ENCODE peak calls at places on chromosomes 16 and 17, in seven cellular contexts. M is DND-41, N is GM10248, E is heart right ventricle, U is brain microvascular endothelial cell, S is right lobe of liver, P is IMR-90. F is an unnamed sample.
A peak's percentile ranks its signal among the peaks of the same experiment; 100 is the strongest.

GRCh38 chr17:73228748-73229236 is 32.9 kb downstream of the CPSF4L start:
- DNase-seq in P (peak; percentile 90), S (peak; percentile 64), N (peak; percentile 47), U (peak; percentile 84), E (peak; percentile 58), M (no peak), F (peak; percentile 63)

GRCh38 chr17:82865274-82865673 is 25.5 kb upstream of the ZNF750 start:
- DNase-seq in P (no peak), S (no peak), E (no peak), M (peak; percentile 65), U (no peak), N (no peak), F (no peak)

GRCh38 chr17:40536731-40537171 is 28.5 kb downstream of the CCR7 start:
- DNase-seq in N (no peak), U (no peak), P (peak; percentile 75), E (no peak), M (no peak), S (no peak), F (peak; percentile 17)

GRCh38 chr17:38428643-38429371 is 543 bp downstream of the ARHGAP23 start:
- DNase-seq in S (peak; percentile 56), N (no peak), E (peak; percentile 76), U (no peak), M (peak; percentile 85), P (peak; percentile 46), F (peak; percentile 39)

GRCh38 chr16:83200005-83200779 is 573.4 kb downstream of the CDH13 start:
- DNase-seq in N (no peak), M (no peak), P (peak; percentile 22), S (no peak), E (peak; percentile 5), U (no peak), F (no peak)

GRCh38 chr17:50518265-50519023 is 10.2 kb downstream of the MYCBPAP start:
- DNase-seq in M (no peak), P (no peak), N (no peak), E (no peak), S (no peak), U (no peak), F (no peak)

GRCh38 chr17:9386401-9386800 is 189.2 kb downstream of the STX8 start:
- DNase-seq in M (no peak), N (no peak), E (no peak), U (peak; percentile 41), P (no peak), S (no peak), F (no peak)

GRCh38 chr16:80317132-80318098 is 223.4 kb upstream of the DYNLRB2 start:
- DNase-seq in S (no peak), U (no peak), N (no peak), E (no peak), P (peak; percentile 20), M (no peak), F (no peak)

GRCh38 chr16:55120408-55120807 is 189.7 kb downstream of the IRX5 start:
- DNase-seq in E (peak; percentile 8), M (peak; percentile 18), S (no peak), N (no peak), U (no peak), P (no peak), F (no peak)

GRCh38 chr17:43695968-43696865 is 34.5 kb upstream of the MEOX1 start:
- DNase-seq in N (no peak), E (peak; percentile 38), M (no peak), U (no peak), S (no peak), P (peak; percentile 20), F (no peak)

GRCh38 chr16:5006348-5007193 is 27.2 kb downstream of the NAGPA start:
- DNase-seq in N (no peak), U (no peak), S (no peak), E (no peak), M (no peak), P (no peak), F (no peak)

GRCh38 chr16:53091508-53092211 is 36.9 kb downstream of the CHD9 start:
- DNase-seq in E (peak; percentile 71), S (no peak), M (no peak), N (peak; percentile 62), P (peak; percentile 92), U (peak; percentile 57), F (peak; percentile 32)

GRCh38 chr16:31360296-31360695 is 5.3 kb downstream of the ITGAX start:
- DNase-seq in S (no peak), P (no peak), E (no peak), M (no peak), U (no peak), N (no peak), F (no peak)

GRCh38 chr17:6786618-6787017 is 10.6 kb downstream of the FBXO39 start:
- DNase-seq in P (peak; percentile 63), M (no peak), S (no peak), N (no peak), E (no peak), U (peak; percentile 27), F (no peak)

GRCh38 chr16:7422489-7422888 is 89.8 kb downstream of the RBFOX1 start:
- DNase-seq in N (no peak), P (no peak), U (no peak), M (no peak), S (no peak), E (no peak), F (no peak)

GRCh38 chr17:48479014-48479402 is 49.0 kb upstream of the SKAP1 start:
- DNase-seq in S (no peak), P (no peak), M (no peak), N (no peak), U (no peak), E (no peak), F (no peak)

GRCh38 chr17:48483471-48484131 is 47.2 kb downstream of the HOXB1 start:
- DNase-seq in P (peak; percentile 100), U (peak; percentile 92), M (peak; percentile 49), N (peak; percentile 35), E (no peak), S (no peak), F (peak; percentile 49)

GRCh38 chr17:48483004-48483403 is 47.8 kb downstream of the HOXB1 start:
- DNase-seq in N (no peak), U (no peak), E (no peak), M (no peak), P (no peak), S (no peak), F (no peak)

GRCh38 chr17:48477235-48477634 is 47.2 kb upstream of the SKAP1 start:
- DNase-seq in P (no peak), E (no peak), N (no peak), U (no peak), S (no peak), M (no peak), F (no peak)

DNA sequence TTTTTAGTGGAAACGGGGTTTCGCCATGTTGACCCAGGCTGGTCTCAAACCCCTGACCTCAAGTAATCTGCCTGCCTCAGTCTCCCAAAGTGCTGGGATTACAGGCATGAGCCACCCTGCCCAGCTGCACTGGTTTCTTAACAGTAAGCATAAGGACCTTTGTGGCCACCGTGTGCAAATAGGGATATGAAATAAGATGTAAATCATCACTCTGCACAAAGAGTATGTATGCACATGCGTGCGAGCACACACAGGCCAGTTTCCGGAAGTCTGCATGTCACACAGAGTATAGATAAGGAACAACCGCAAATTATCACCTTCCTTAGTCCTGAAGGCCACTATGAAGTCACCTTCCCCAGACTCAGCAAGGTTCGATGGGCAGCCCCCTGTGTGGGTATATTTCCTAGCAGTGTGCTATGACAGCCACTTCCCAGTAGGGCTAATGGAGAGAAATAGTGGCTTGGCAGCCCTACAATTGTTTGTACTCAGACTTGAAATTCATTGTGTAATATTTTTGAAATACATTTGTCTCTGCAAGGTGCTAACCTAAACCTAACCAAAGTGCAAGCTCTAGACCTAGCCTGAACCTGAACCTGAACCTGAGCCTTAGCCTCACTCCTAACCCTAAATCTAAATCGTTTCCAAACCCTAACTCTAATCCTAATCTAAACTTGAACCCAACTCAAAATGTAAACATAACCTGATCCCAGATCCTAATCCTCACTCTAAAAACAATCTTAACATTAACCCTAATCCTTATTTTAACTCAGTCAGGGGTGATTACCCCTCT is 48.4 kb upstream of the SKAP1 start:
- DNase-seq in E (no peak), P (no peak), U (no peak), S (no peak), M (no peak), N (peak; percentile 78), F (peak; percentile 62)
- TF ChIP-seq CTCF in E (no peak), P (no peak), U (no peak), S (no peak), M (no peak), N (no peak), F (peak; percentile 17)

GRCh38 chr17:57833597-57833939 is 16.3 kb downstream of the MRPS23 start:
- DNase-seq in S (no peak), U (no peak), E (no peak), N (no peak), P (no peak), M (no peak), F (no peak)
- TF ChIP-seq CTCF in S (no peak), U (no peak), E (no peak), N (no peak), P (no peak), M (no peak), F (peak; percentile 32)

GRCh38 chr16:720990-721764 is at the start of gene ANTKMT:
- DNase-seq in E (peak; percentile 68), P (peak; percentile 64), M (peak; percentile 81), U (peak; percentile 28), S (peak; percentile 89), N (peak; percentile 91), F (peak; percentile 85)
- TF ChIP-seq CTCF in E (no peak), P (no peak), M (no peak), U (no peak), S (peak; percentile 11), N (no peak), F (no peak)

GRCh38 chr16:51982715-51983680 is 563.9 kb downstream of the TOX3 start:
- DNase-seq in M (peak; percentile 49), P (peak; percentile 78), U (peak; percentile 51), S (no peak), E (peak; percentile 35), N (peak; percentile 26), F (peak; percentile 35)
- TF ChIP-seq CTCF in M (peak; percentile 85), P (peak; percentile 90), U (peak; percentile 69), S (peak; percentile 86), E (peak; percentile 69), N (peak; percentile 68), F (peak; percentile 70)

GRCh38 chr17:15999141-15999973 is at the start of the genes TTC19 and ZSWIM7:
- DNase-seq in M (peak; percentile 91), U (peak; percentile 90), N (peak; percentile 98), S (peak; percentile 99), P (peak; percentile 94), E (peak; percentile 97), F (peak; percentile 97)
- TF ChIP-seq CTCF in M (peak; percentile 19), U (no peak), N (no peak), S (no peak), P (no peak), E (no peak), F (no peak)

F was measured in activated CD8-positive, alpha-beta T cell treated with anti-CD3 and anti-CD28 coated beads for 36 hours.